ENCODE peak calls at places on chromosomes 16 and 17, in nine cellular contexts. B, N, U, X, W, G, K, O and V are unnamed samples.

GRCh38 chr16:49424961-49425360 is 51.4 kb downstream of the C16orf78 start:
- DNase-seq in B (no peak), N (no peak), U (no peak), X (no peak), W (no peak), G (no peak), K (no peak), O (no peak), V (no peak)

GRCh38 chr17:65514082-65514481 is 47.4 kb downstream of the AXIN2 start:
- DNase-seq in B (no peak), N (no peak), U (no peak), X (no peak), W (no peak), G (no peak), K (no peak), O (peak), V (no peak)

GRCh38 chr16:59478806-59479205 is 744.7 kb upstream of the GOT2 start:
- DNase-seq in B (no peak), N (no peak), U (peak), X (no peak), W (no peak), G (no peak), K (peak), O (no peak), V (no peak)

GRCh38 chr16:11319529-11320146 is 25.6 kb upstream of the RMI2 start:
- DNase-seq in B (no peak), N (peak), U (peak), X (peak), W (no peak), G (no peak), K (no peak), O (no peak), V (no peak)

GRCh38 chr16:85894266-85894665 is 4.7 kb upstream of the IRF8 start:
- DNase-seq in B (no peak), N (peak), U (no peak), X (no peak), W (no peak), G (no peak), K (no peak), O (no peak), V (no peak)

GRCh38 chr17:72518810-72519597 is 398.2 kb downstream of the SOX9 start:
- DNase-seq in B (no peak), N (peak), U (no peak), X (no peak), W (no peak), G (peak), K (no peak), O (no peak), V (no peak)

GRCh38 chr17:81494984-81495383 is 17.6 kb downstream of the ACTG1 start:
- DNase-seq in B (no peak), N (peak), U (no peak), X (no peak), W (no peak), G (peak), K (no peak), O (peak), V (no peak)

GRCh38 chr17:63116967-63117366 is 150.9 kb downstream of the TANC2 start:
- DNase-seq in B (no peak), N (peak), U (peak), X (no peak), W (no peak), G (peak), K (no peak), O (peak), V (no peak)

GRCh38 chr16:71283612-71284011 is 5.6 kb downstream of the CMTR2 start:
- DNase-seq in B (no peak), N (no peak), U (peak), X (no peak), W (no peak), G (no peak), K (no peak), O (no peak), V (no peak)

GRCh38 chr17:16459850-16460550 is 32.0 kb downstream of the LRRC75A start:
- DNase-seq in B (no peak), N (no peak), U (no peak), X (no peak), W (no peak), G (no peak), K (no peak), O (no peak), V (no peak)